ENCODE peak calls at places on chromosome 15, in seven cellular contexts. One of them, this sample, is unnamed. For H3K36me3 and H3K9me3, the result is how much of the 10 kb centered on the place peaks cover.

GRCh38 chr15:94582368-94582767 is 351.0 kb downstream of the MCTP2 start:
- DNase-seq in WERI-Rb-1: no peak
- DNase-seq in GM23248: peak
- DNase-seq in Panc1: peak
- DNase-seq in heart left ventricle: no peak
- DNase-seq in breast epithelium: no peak
- DNase-seq in tibial artery: no peak
- DNase-seq in this sample: no peak

GRCh38 chr15:80834402-80834801 is 55.2 kb downstream of the CEMIP start:
- DNase-seq in Panc1: no peak
- DNase-seq in tibial artery: no peak
- DNase-seq in GM23248: no peak
- DNase-seq in heart left ventricle: no peak
- DNase-seq in breast epithelium: no peak
- DNase-seq in WERI-Rb-1: no peak
- DNase-seq in this sample: peak

GRCh38 chr15:66018178-66018797 is 149.0 kb downstream of the RAB11A start:
- DNase-seq in tibial artery: no peak
- DNase-seq in breast epithelium: no peak
- DNase-seq in heart left ventricle: no peak
- DNase-seq in Panc1: no peak
- DNase-seq in GM23248: no peak
- DNase-seq in WERI-Rb-1: no peak
- DNase-seq in this sample: no peak

GRCh38 chr15:67048281-67049279 is 16.8 kb upstream of the SMAD3 start:
- DNase-seq in WERI-Rb-1: no peak
- DNase-seq in Panc1: no peak
- DNase-seq in breast epithelium: no peak
- DNase-seq in GM23248: peak
- DNase-seq in tibial artery: peak
- DNase-seq in heart left ventricle: peak
- DNase-seq in this sample: peak

GRCh38 chr15:52005748-52006701 is 13.0 kb upstream of the MAPK6 start:
- DNase-seq in Panc1: no peak
- DNase-seq in GM23248: peak
- DNase-seq in WERI-Rb-1: peak
- DNase-seq in breast epithelium: no peak
- DNase-seq in heart left ventricle: no peak
- DNase-seq in tibial artery: no peak
- DNase-seq in this sample: no peak

GRCh38 chr15:77180757-77181156 is 109.8 kb upstream of the TSPAN3 start:
- DNase-seq in Panc1: no peak
- DNase-seq in GM23248: peak
- DNase-seq in heart left ventricle: no peak
- DNase-seq in WERI-Rb-1: no peak
- DNase-seq in tibial artery: no peak
- DNase-seq in breast epithelium: no peak
- DNase-seq in this sample: peak

GRCh38 chr15:86916671-86917450 is 837.2 kb downstream of the AGBL1 start:
- DNase-seq in breast epithelium: no peak
- DNase-seq in tibial artery: no peak
- DNase-seq in heart left ventricle: peak
- DNase-seq in GM23248: no peak
- DNase-seq in Panc1: no peak
- DNase-seq in WERI-Rb-1: no peak
- DNase-seq in this sample: no peak

GRCh38 chr15:85496146-85496545 is 115.7 kb downstream of the AKAP13 start:
- DNase-seq in breast epithelium: no peak
- DNase-seq in tibial artery: no peak
- DNase-seq in WERI-Rb-1: no peak
- DNase-seq in heart left ventricle: no peak
- DNase-seq in Panc1: no peak
- DNase-seq in GM23248: no peak
- DNase-seq in this sample: no peak

GRCh38 chr15:99565031-99565280 is 828 bp upstream of the MEF2A start:
- DNase-seq in tibial artery: no peak
- DNase-seq in Panc1: no peak
- DNase-seq in GM23248: no peak
- DNase-seq in WERI-Rb-1: no peak
- DNase-seq in heart left ventricle: no peak
- DNase-seq in breast epithelium: no peak
- DNase-seq in this sample: no peak

GRCh38 chr15:101043911-101044624 is 124.9 kb downstream of the LRRK1 start:
- DNase-seq in tibial artery: peak
- DNase-seq in breast epithelium: no peak
- DNase-seq in WERI-Rb-1: peak
- DNase-seq in GM23248: no peak
- DNase-seq in Panc1: no peak
- DNase-seq in heart left ventricle: peak
- DNase-seq in this sample: no peak

GRCh38 chr15:36911322-36911944 is 188.9 kb downstream of the MEIS2 start:
- DNase-seq in Panc1: peak
- DNase-seq in GM23248: peak
- DNase-seq in heart left ventricle: no peak
- DNase-seq in tibial artery: no peak
- DNase-seq in breast epithelium: no peak
- DNase-seq in WERI-Rb-1: no peak
- DNase-seq in this sample: peak

GRCh38 chr15:77782691-77783090 is 150.0 kb upstream of the LINGO1 start:
- DNase-seq in GM23248: no peak
- DNase-seq in breast epithelium: no peak
- DNase-seq in Panc1: no peak
- DNase-seq in heart left ventricle: no peak
- DNase-seq in WERI-Rb-1: no peak
- DNase-seq in tibial artery: no peak
- DNase-seq in this sample: no peak

GRCh38 chr15:64050281-64051092 is 4.2 kb upstream of the DAPK2 start:
- DNase-seq in Panc1: no peak
- DNase-seq in heart left ventricle: no peak
- DNase-seq in tibial artery: no peak
- DNase-seq in WERI-Rb-1: no peak
- DNase-seq in breast epithelium: no peak
- DNase-seq in GM23248: no peak
- DNase-seq in this sample: no peak

GRCh38 chr15:65342493-65342892 is 35.3 kb downstream of the IGDCC3 start:
- DNase-seq in GM23248: no peak
- DNase-seq in WERI-Rb-1: no peak
- DNase-seq in tibial artery: no peak
- DNase-seq in breast epithelium: no peak
- DNase-seq in heart left ventricle: no peak
- DNase-seq in Panc1: no peak
- DNase-seq in this sample: no peak

GRCh38 chr15:38370079-38370478 is 83.8 kb upstream of the FAM98B start:
- DNase-seq in tibial artery: no peak
- DNase-seq in GM23248: no peak
- DNase-seq in Panc1: no peak
- DNase-seq in breast epithelium: no peak
- DNase-seq in heart left ventricle: no peak
- DNase-seq in WERI-Rb-1: no peak
- DNase-seq in this sample: peak

GRCh38 chr15:84944311-84944710 is 37.3 kb upstream of the PDE8A start:
- DNase-seq in heart left ventricle: peak
- DNase-seq in GM23248: no peak
- DNase-seq in tibial artery: no peak
- DNase-seq in breast epithelium: no peak
- DNase-seq in Panc1: no peak
- DNase-seq in WERI-Rb-1: no peak
- DNase-seq in this sample: no peak

GRCh38 chr15:99511865-99512632 is 53.7 kb upstream of the MEF2A start:
- DNase-seq in tibial artery: no peak
- DNase-seq in Panc1: no peak
- DNase-seq in WERI-Rb-1: no peak
- DNase-seq in GM23248: peak
- DNase-seq in breast epithelium: no peak
- DNase-seq in heart left ventricle: peak
- DNase-seq in this sample: no peak

GRCh38 chr15:48624700-48625099 is 20.8 kb downstream of the FBN1 start:
- DNase-seq in heart left ventricle: no peak
- DNase-seq in tibial artery: no peak
- DNase-seq in GM23248: no peak
- DNase-seq in Panc1: no peak
- DNase-seq in WERI-Rb-1: no peak
- DNase-seq in breast epithelium: no peak
- DNase-seq in this sample: no peak

GRCh38 chr15:78432664-78433063 is 5.4 kb upstream of the IREB2 start:
- DNase-seq in heart left ventricle: no peak
- DNase-seq in breast epithelium: no peak
- DNase-seq in Panc1: no peak
- DNase-seq in GM23248: no peak
- DNase-seq in tibial artery: no peak
- DNase-seq in WERI-Rb-1: no peak
- DNase-seq in this sample: no peak

GRCh38 chr15:37980010-37980409 is 45.6 kb downstream of the TMCO5A start:
- DNase-seq in WERI-Rb-1: no peak
- DNase-seq in breast epithelium: no peak
- DNase-seq in GM23248: no peak
- DNase-seq in tibial artery: no peak
- DNase-seq in Panc1: no peak
- DNase-seq in heart left ventricle: no peak
- DNase-seq in this sample: no peak

GRCh38 chr15:70530035-70530499 is 233.3 kb downstream of the UACA start:
- DNase-seq in breast epithelium: no peak
- DNase-seq in tibial artery: no peak
- DNase-seq in heart left ventricle: peak
- DNase-seq in GM23248: no peak
- DNase-seq in WERI-Rb-1: no peak
- DNase-seq in Panc1: no peak
- DNase-seq in this sample: no peak

GRCh38 chr15:68550498-68551295 is 28.1 kb upstream of the CORO2B start:
- DNase-seq in Panc1: peak
- DNase-seq in WERI-Rb-1: peak
- DNase-seq in heart left ventricle: peak
- DNase-seq in breast epithelium: peak
- DNase-seq in GM23248: peak
- DNase-seq in tibial artery: peak
- DNase-seq in this sample: peak

GRCh38 chr15:49155834-49156627 is 632 bp upstream of the COPS2 start:
- DNase-seq in heart left ventricle: no peak
- DNase-seq in WERI-Rb-1: peak
- DNase-seq in breast epithelium: no peak
- DNase-seq in tibial artery: no peak
- DNase-seq in GM23248: peak
- DNase-seq in Panc1: no peak
- DNase-seq in this sample: peak

GRCh38 chr15:31925541-31925940 is 104.8 kb upstream of the CHRNA7 start:
- DNase-seq in breast epithelium: no peak
- DNase-seq in heart left ventricle: no peak
- DNase-seq in GM23248: no peak
- DNase-seq in Panc1: no peak
- DNase-seq in WERI-Rb-1: no peak
- DNase-seq in tibial artery: no peak
- DNase-seq in this sample: no peak

GRCh38 chr15:41777421-41777973 is 3.2 kb downstream of the MAPKBP1 start:
- DNase-seq in Panc1: no peak
- DNase-seq in GM23248: peak
- DNase-seq in WERI-Rb-1: no peak
- DNase-seq in breast epithelium: no peak
- DNase-seq in heart left ventricle: no peak
- DNase-seq in tibial artery: no peak
- DNase-seq in this sample: no peak

GRCh38 chr15:25391971-25392733 is 46.7 kb downstream of the UBE3A start:
- DNase-seq in WERI-Rb-1: no peak
- DNase-seq in Panc1: no peak
- DNase-seq in heart left ventricle: no peak
- DNase-seq in GM23248: peak
- DNase-seq in tibial artery: no peak
- DNase-seq in breast epithelium: no peak
- DNase-seq in this sample: peak

GRCh38 chr15:25397110-25397509 is 41.7 kb downstream of the UBE3A start:
- DNase-seq in Panc1: no peak
- DNase-seq in WERI-Rb-1: no peak
- DNase-seq in breast epithelium: no peak
- DNase-seq in heart left ventricle: no peak
- DNase-seq in tibial artery: no peak
- DNase-seq in GM23248: peak
- DNase-seq in this sample: no peak

DNA sequence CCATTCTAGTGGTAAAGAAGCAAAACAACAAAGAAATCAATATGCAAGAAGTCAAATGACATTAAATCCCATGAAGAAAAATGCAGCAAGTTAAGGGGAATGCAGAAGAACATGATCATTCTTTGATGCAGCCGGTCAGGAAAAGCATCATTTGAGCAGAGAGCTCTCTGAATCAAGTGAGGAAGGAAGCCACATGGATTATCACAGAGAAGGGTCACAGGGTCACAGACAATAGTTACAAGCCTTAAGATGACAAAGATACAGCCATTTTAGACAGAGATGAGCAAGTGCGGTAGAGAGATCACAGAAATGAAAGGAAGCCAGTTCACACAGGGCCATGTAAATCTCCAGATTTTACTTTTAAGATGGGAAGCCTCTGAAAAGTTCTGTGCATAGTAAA is 43.9 kb downstream of the UBE3A start:
- DNase-seq in breast epithelium: no peak
- DNase-seq in heart left ventricle: no peak
- DNase-seq in Panc1: no peak
- DNase-seq in WERI-Rb-1: no peak
- DNase-seq in GM23248: no peak
- DNase-seq in tibial artery: no peak
- DNase-seq in this sample: no peak
- H3K36me3 ChIP-seq in breast epithelium: under half
- H3K36me3 ChIP-seq in heart left ventricle: under half
- H3K36me3 ChIP-seq in Panc1: under half
- H3K36me3 ChIP-seq in WERI-Rb-1: under half
- H3K36me3 ChIP-seq in GM23248: under half
- H3K36me3 ChIP-seq in tibial artery: under half
- H3K36me3 ChIP-seq in this sample: under half

GRCh38 chr15:25224396-25224795 is 214.4 kb downstream of the UBE3A start:
- DNase-seq in GM23248: no peak
- DNase-seq in heart left ventricle: no peak
- DNase-seq in Panc1: no peak
- DNase-seq in WERI-Rb-1: no peak
- DNase-seq in breast epithelium: no peak
- DNase-seq in tibial artery: no peak
- DNase-seq in this sample: no peak
- H3K9me3 ChIP-seq in GM23248: under half
- H3K9me3 ChIP-seq in heart left ventricle: under half
- H3K9me3 ChIP-seq in Panc1: under half
- H3K9me3 ChIP-seq in WERI-Rb-1: under half
- H3K9me3 ChIP-seq in breast epithelium: half or more
- H3K9me3 ChIP-seq in tibial artery: under half
- H3K9me3 ChIP-seq in this sample: under half

DNA sequence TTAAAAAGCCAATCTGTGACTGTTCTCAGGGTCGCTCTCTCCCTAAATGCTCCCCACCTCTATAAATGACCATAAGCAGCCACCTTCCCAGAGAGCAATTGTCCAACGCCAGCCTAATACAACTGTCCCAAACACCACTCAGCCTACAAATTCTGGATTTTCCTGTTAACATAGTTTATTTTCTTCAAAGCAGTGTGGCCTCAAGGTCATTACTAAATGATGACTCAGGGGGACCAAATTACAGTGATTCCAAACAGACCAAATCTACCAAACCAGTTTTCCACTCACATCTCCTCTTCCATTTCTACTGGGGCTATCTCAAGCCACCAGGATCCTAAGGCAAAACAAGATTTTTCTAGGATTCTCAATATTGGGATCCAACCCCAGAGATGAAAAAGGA is 22.5 kb downstream of the HEXA start:
- DNase-seq in breast epithelium: no peak
- DNase-seq in tibial artery: no peak
- DNase-seq in Panc1: no peak
- DNase-seq in WERI-Rb-1: no peak
- DNase-seq in GM23248: peak
- DNase-seq in heart left ventricle: no peak
- DNase-seq in this sample: peak
- H3K36me3 ChIP-seq in breast epithelium: under half
- H3K36me3 ChIP-seq in tibial artery: half or more
- H3K36me3 ChIP-seq in Panc1: under half
- H3K36me3 ChIP-seq in WERI-Rb-1: half or more
- H3K36me3 ChIP-seq in GM23248: under half
- H3K36me3 ChIP-seq in heart left ventricle: half or more
- H3K36me3 ChIP-seq in this sample: half or more

GRCh38 chr15:25054329-25054728 is 99.5 kb downstream of the SNRPN start:
- DNase-seq in breast epithelium: no peak
- DNase-seq in Panc1: no peak
- DNase-seq in WERI-Rb-1: no peak
- DNase-seq in GM23248: no peak
- DNase-seq in tibial artery: no peak
- DNase-seq in heart left ventricle: no peak
- DNase-seq in this sample: no peak
- H3K9me3 ChIP-seq in breast epithelium: half or more
- H3K9me3 ChIP-seq in Panc1: half or more
- H3K9me3 ChIP-seq in WERI-Rb-1: half or more
- H3K9me3 ChIP-seq in GM23248: under half
- H3K9me3 ChIP-seq in tibial artery: half or more
- H3K9me3 ChIP-seq in heart left ventricle: under half
- H3K9me3 ChIP-seq in this sample: half or more

This sample was measured in adipocyte.